ENCODE peak calls at places on chromosome 14, in seven cellular contexts. D, B, Z, U, K, R and P are unnamed samples.

GRCh38 chr14:104262515-104263514 is 124.4 kb downstream of the KIF26A start:
- DNase-seq in K (no peak), U (peak; percentile 0), D (no peak), R (no peak), Z (no peak), B (no peak), P (no peak)

GRCh38 chr14:95184413-95184790 is 27.1 kb upstream of the DICER1 start:
- DNase-seq in U (no peak), D (no peak), K (no peak), Z (no peak), R (no peak), B (no peak), P (no peak)

GRCh38 chr14:104091061-104091926 is 5.8 kb downstream of the ASPG start:
- DNase-seq in B (no peak), K (no peak), Z (no peak), U (no peak), R (no peak), D (no peak), P (no peak)

GRCh38 chr14:36996133-36996856 is 176.1 kb downstream of the SLC25A21 start:
- DNase-seq in B (peak; percentile 68), D (no peak), U (no peak), Z (peak; percentile 71), K (no peak), R (no peak), P (peak; percentile 83)

GRCh38 chr14:34946699-34947098 is 36.1 kb upstream of the SRP54 start:
- DNase-seq in R (no peak), U (no peak), B (no peak), K (no peak), Z (no peak), D (no peak), P (no peak)

GRCh38 chr14:105439179-105439578 is 19.6 kb downstream of the MTA1 start:
- DNase-seq in U (no peak), Z (no peak), D (no peak), R (no peak), K (no peak), B (no peak), P (no peak)

GRCh38 chr14:95303552-95303951 is 16.2 kb downstream of the CLMN start:
- DNase-seq in K (no peak), U (no peak), Z (no peak), R (no peak), B (no peak), D (no peak), P (no peak)

GRCh38 chr14:106308839-106309389 is 782.5 kb downstream of the TMEM121 start:
- DNase-seq in D (peak; percentile 64), Z (no peak), B (no peak), U (peak; percentile 32), R (no peak), K (peak; percentile 83), P (no peak)

GRCh38 chr14:24157331-24157730 is 3.7 kb upstream of the IRF9 start:
- DNase-seq in D (no peak), R (no peak), Z (no peak), K (no peak), U (peak; percentile 72), B (no peak), P (no peak)

GRCh38 chr14:105492051-105492965 is 1.3 kb downstream of the TEDC1 start:
- DNase-seq in U (no peak), B (no peak), D (no peak), K (no peak), Z (no peak), R (no peak), P (no peak)

GRCh38 chr14:61211476-61212262 is 69.5 kb downstream of the TMEM30B start:
- DNase-seq in B (no peak), D (no peak), R (no peak), Z (no peak), K (no peak), U (no peak), P (no peak)

GRCh38 chr14:33876274-33876673 is 74.6 kb downstream of the EGLN3 start:
- DNase-seq in R (no peak), Z (no peak), K (no peak), D (no peak), B (no peak), U (no peak), P (no peak)

GRCh38 chr14:103006991-103007520 is 50.3 kb downstream of the CDC42BPB start:
- DNase-seq in R (no peak), U (no peak), B (no peak), K (no peak), Z (no peak), D (no peak), P (no peak)

GRCh38 chr14:37593496-37594237 is 1.4 kb downstream of the FOXA1 start:
- DNase-seq in K (no peak), U (no peak), B (no peak), R (no peak), D (no peak), Z (no peak), P (peak; percentile 35)

DNA sequence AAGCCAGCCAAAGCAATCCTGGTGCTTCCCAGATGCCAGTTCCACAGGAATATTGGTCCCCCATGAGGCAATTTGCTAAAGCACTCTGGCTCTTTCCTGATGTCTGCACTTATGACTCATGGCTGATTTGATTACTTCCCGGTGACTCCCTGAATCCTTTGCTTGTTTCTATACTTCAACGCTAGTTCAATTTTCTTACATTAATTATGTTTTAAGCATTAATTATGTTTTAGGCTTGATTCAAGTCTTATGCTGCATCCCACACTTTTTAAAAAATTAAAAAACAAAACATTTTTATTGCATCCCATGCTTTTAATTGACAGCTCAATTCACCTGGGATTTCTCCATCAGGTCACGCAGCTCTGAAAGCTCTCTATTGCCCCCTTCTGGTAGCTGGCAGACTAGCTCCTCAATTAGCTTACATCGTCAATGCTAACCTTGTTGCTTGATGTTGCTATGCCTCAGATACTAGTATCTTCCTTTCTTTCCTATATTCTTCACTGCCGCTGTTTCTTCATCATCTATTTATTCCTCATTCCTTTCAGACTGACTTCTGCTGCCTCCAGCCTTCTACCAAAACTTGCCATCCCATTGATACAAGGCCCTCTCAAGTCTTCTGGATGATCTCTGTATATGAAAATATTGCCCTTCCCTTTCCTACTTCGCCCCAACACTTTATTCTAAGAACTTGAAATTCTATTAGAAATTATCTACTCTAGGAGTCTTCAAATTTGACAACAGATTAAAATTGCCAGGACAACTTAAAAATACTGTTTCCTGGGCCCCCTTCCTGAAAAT is 32.0 kb downstream of the TSHR start:
- DNase-seq in D (peak; percentile 83), B (peak; percentile 69), Z (peak; percentile 68), K (no peak), U (peak; percentile 79), R (peak; percentile 66), P (peak; percentile 84)
- TF ChIP-seq CTCF in D (peak; percentile 95), B (peak; percentile 82), Z (peak; percentile 92), K (peak; percentile 89), U (peak; percentile 87), R (peak; percentile 53), P (peak; percentile 99)

DNA sequence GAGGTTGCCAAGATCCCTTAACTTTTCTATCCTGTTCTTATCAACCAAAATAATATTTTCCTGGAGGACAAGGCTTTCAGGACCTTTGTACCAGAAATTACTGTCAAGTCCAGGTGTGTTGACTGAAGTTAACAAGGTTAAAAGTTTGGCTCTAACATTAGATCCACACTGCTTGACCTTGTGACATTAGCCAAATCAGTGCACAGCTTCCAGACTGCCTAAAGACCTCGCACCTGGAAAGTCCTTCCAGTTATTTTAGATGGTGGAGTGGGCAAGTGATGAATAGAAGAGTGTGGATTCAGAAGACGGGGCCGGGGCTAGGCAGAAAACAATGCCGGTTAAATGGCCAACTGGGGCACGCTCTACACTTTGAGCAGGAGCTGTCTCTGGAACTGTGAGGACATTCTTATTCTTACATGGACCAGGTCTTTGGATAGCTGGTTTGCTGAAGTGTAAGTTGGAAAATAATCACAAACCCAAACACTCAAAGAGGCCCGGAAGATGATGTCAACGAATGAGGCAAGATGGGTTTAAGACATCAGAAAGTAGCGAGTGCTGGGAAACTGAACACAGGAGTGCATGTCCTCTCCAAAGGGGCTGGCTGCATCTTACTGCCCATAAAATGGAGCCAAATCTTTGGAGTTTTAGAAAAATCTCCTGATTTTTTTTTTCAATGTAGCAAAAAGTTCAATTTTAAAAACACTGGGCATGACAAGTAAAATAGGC is 56.3 kb downstream of the NIN start:
- DNase-seq in U (no peak), D (no peak), K (no peak), B (peak; percentile 23), Z (no peak), R (no peak), P (no peak)
- H3K4me3 ChIP-seq in U (no peak overlapping the region), D (no peak overlapping the region), K (no peak overlapping the region), B (no peak overlapping the region), Z (no peak overlapping the region), R (no peak overlapping the region), P (no peak overlapping the region)

GRCh38 chr14:96940009-96940408 is 142.8 kb downstream of the VRK1 start:
- DNase-seq in U (no peak), Z (no peak), B (no peak), D (peak; percentile 27), R (no peak), K (no peak), P (peak; percentile 10)

GRCh38 chr14:96944297-96944696 is 147.1 kb downstream of the VRK1 start:
- DNase-seq in K (no peak), B (no peak), D (no peak), Z (no peak), R (no peak), U (no peak), P (no peak)

GRCh38 chr14:96934961-96935360 is 137.8 kb downstream of the VRK1 start:
- DNase-seq in K (no peak), U (no peak), B (no peak), D (no peak), Z (no peak), R (no peak), P (no peak)

DNA sequence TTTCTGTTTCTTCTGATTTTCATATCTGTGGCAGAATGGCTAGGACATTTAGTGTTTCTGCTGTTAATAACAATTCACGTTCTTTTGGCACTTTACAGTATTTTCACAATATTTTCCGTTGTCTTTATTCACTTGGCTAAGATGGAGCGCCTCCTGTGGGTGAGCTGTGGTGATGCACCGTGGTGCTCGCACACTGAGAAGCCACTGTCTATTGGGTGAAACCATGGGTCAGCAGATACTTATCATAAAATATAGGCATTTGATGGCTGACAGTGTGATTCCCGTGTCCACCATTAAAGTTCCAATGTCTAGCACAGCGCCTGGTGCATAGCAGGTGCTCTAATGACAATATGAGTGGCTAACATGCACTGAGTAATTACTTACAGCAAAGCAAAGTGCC is 141.8 kb downstream of the VRK1 start:
- DNase-seq in U (no peak), K (no peak), D (peak; percentile 51), B (no peak), R (no peak), Z (no peak), P (no peak)
- TF ChIP-seq CTCF in U (no peak), K (no peak), D (peak; percentile 91), B (no peak), R (no peak), Z (no peak), P (peak; percentile 5)

DNA sequence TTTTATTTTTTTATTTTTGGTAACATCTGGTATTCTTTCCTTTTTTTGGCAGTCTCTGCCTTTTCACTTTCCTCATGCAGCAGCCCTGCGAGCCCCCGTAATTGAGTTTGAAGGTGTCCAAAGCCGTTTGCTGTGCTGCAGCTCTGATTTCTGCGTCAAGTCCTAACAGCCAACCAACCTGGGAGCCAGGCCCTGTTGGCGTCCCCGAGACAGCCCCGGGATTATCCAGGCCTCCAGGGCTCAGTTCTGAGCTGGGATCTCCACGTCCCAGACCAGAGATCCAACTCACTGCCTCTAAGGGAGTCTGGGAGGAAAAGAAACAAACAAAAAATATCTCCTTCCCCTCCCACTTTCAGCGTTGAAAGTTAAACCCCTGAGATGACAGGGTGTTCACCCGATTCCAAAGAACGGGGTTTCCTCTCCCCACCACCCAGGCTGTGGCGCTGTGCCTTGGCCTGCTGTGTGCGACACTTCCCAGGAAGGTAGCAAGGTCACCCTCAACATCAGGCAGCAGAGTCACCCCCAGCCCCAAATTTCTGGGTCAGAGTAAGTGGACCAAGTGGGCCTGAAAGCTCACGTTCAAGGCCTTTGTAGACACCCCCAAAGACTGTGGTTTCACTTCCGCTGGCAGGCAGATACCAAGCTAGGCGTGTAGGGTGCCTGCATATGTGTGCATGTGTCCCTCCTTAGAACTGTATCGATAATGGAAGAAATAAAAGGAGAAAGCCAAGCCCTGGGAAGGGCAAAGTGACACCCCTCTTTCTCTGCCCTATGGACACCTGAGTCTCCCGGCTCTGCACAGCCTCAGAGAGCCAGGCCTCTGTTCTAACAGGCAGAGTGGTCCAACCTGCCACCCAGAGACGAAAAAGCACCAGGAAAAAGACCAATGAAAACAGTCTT is 11.1 kb downstream of the BCL11B start:
- DNase-seq in K (no peak), R (no peak), D (no peak), U (no peak), B (no peak), Z (no peak), P (no peak)
- H3K4me3 ChIP-seq in K (no peak overlapping the region), R (no peak overlapping the region), D (no peak overlapping the region), U (no peak overlapping the region), B (no peak overlapping the region), Z (no peak overlapping the region), P (peak overlapping the region; percentile 6)